ENCODE peak calls at places on chromosomes 3 and 15, in six cellular contexts. S is GM03348; J is stimulated activated naive CD4-positive, alpha-beta T cell; P is astrocyte of the hippocampus; O is brain microvascular endothelial cell; E is left cardiac atrium. W is an unnamed sample.

GRCh38 chr3:11641683-11642407 is 1.9 kb downstream of the VGLL4 start:
- DNase-seq in E (no peak), P (peak; percentile 65), O (no peak), J (peak; percentile 62), S (peak; percentile 52), W (peak; percentile 42)

GRCh38 chr3:37024092-37024491 is 30.8 kb downstream of the MLH1 start:
- DNase-seq in P (no peak), E (no peak), S (peak; percentile 16), J (no peak), O (no peak), W (no peak)

GRCh38 chr3:80733522-80734176 is 965.9 kb upstream of the ROBO1 start:
- DNase-seq in E (no peak), O (peak; percentile 94), S (peak; percentile 1), J (no peak), P (peak; percentile 85), W (peak; percentile 75)

GRCh38 chr3:179969525-179969924 is 67.2 kb downstream of the PEX5L start:
- DNase-seq in S (peak; percentile 21), J (no peak), O (peak; percentile 6), P (no peak), E (no peak), W (no peak)

GRCh38 chr3:64612916-64613526 is 74.8 kb downstream of the ADAMTS9 start:
- DNase-seq in P (peak; percentile 14), O (peak; percentile 3), S (no peak), E (no peak), J (no peak), W (no peak)

GRCh38 chr15:64158363-64159134 is 4.3 kb downstream of the PPIB start:
- DNase-seq in S (no peak), E (peak; percentile 47), J (no peak), O (no peak), P (no peak), W (no peak)

GRCh38 chr3:54988302-54989022 is 60.6 kb upstream of the LRTM1 start:
- DNase-seq in J (no peak), E (peak; percentile 67), O (peak; percentile 67), S (peak; percentile 67), P (peak; percentile 60), W (peak; percentile 47)

GRCh38 chr3:111691293-111691909 is 96.3 kb upstream of the ZBED2 start:
- DNase-seq in J (peak; percentile 33), P (peak; percentile 70), S (peak; percentile 62), O (no peak), E (no peak), W (peak; percentile 36)

GRCh38 chr3:105274958-105275357 is 91.8 kb upstream of the ALCAM start:
- DNase-seq in E (no peak), J (no peak), O (peak; percentile 67), P (peak; percentile 58), S (peak; percentile 20), W (peak; percentile 52)

GRCh38 chr3:184255291-184256039 is 5.9 kb downstream of the CAMK2N2 start:
- DNase-seq in E (no peak), P (no peak), O (no peak), J (no peak), S (no peak), W (no peak)

GRCh38 chr15:64599716-64600115 is 139.3 kb downstream of the ZNF609 start:
- DNase-seq in E (no peak), J (no peak), P (peak; percentile 64), O (no peak), S (no peak), W (no peak)

GRCh38 chr15:30882861-30883433 is 20.8 kb upstream of the FAN1 start:
- DNase-seq in E (no peak), J (no peak), O (no peak), P (no peak), S (no peak), W (no peak)

GRCh38 chr15:68630836-68631235 is 52.0 kb downstream of the CORO2B start:
- DNase-seq in O (no peak), S (no peak), P (no peak), J (no peak), E (no peak), W (no peak)

GRCh38 chr3:102530443-102531195 is 95.8 kb downstream of the ZPLD1 start:
- DNase-seq in P (peak; percentile 18), E (no peak), J (no peak), S (no peak), O (peak; percentile 7), W (peak; percentile 20)

GRCh38 chr3:105780114-105780513 is 88.7 kb downstream of the CBLB start:
- DNase-seq in P (no peak), J (no peak), E (no peak), S (peak; percentile 46), O (no peak), W (no peak)

GRCh38 chr3:128922804-128923459 is 43.5 kb downstream of the ACAD9 start:
- DNase-seq in O (no peak), J (peak; percentile 69), S (no peak), E (no peak), P (no peak), W (no peak)

GRCh38 chr3:105145516-105145915 is 221.2 kb upstream of the ALCAM start:
- DNase-seq in P (no peak), J (no peak), S (no peak), O (no peak), E (no peak), W (no peak)

GRCh38 chr3:53030864-53031445 is 14.9 kb downstream of the SFMBT1 start:
- DNase-seq in S (no peak), J (peak; percentile 50), E (no peak), P (no peak), O (no peak), W (no peak)

GRCh38 chr3:105747056-105747455 is 121.8 kb downstream of the CBLB start:
- DNase-seq in J (no peak), P (peak; percentile 60), O (peak; percentile 62), S (peak; percentile 60), E (no peak), W (peak; percentile 61)

GRCh38 chr3:108589081-108589997 is at the start of the genes CIP2A and DZIP3:
- DNase-seq in E (peak; percentile 89), O (peak; percentile 91), P (peak; percentile 98), S (peak; percentile 92), J (peak; percentile 93), W (peak; percentile 97)

GRCh38 chr3:171753665-171754408 is 56.4 kb downstream of the PLD1 start:
- DNase-seq in S (peak; percentile 37), O (peak; percentile 73), P (peak; percentile 67), J (no peak), E (no peak), W (peak; percentile 12)

GRCh38 chr3:171704002-171704401 is 106.3 kb downstream of the PLD1 start:
- DNase-seq in J (no peak), P (peak; percentile 41), E (no peak), O (peak; percentile 37), S (peak; percentile 45), W (no peak)

GRCh38 chr3:98817546-98817945 is 54.4 kb downstream of the ST3GAL6 start:
- DNase-seq in J (peak; percentile 52), P (peak; percentile 68), E (no peak), O (no peak), S (peak; percentile 70), W (no peak)

GRCh38 chr3:149383703-149384102 is 6.3 kb upstream of the TM4SF1 start:
- DNase-seq in J (no peak), P (no peak), E (no peak), O (no peak), S (no peak), W (no peak)

GRCh38 chr3:131470377-131470776 is 32.4 kb downstream of the MRPL3 start:
- DNase-seq in J (no peak), O (no peak), E (no peak), P (no peak), S (no peak), W (no peak)

GRCh38 chr15:39127151-39127815 is 453.6 kb upstream of the THBS1 start:
- DNase-seq in S (peak; percentile 49), O (no peak), P (peak; percentile 57), E (no peak), J (no peak), W (peak; percentile 53)

GRCh38 chr3:161163297-161163696 is 57.8 kb upstream of the NMD3 start:
- DNase-seq in S (peak; percentile 47), O (peak; percentile 99), P (peak; percentile 95), E (no peak), J (no peak), W (peak; percentile 98)

GRCh38 chr3:11389570-11390268 is 117.5 kb downstream of the ATG7 start:
- DNase-seq in O (no peak), J (no peak), P (no peak), E (no peak), S (peak; percentile 61), W (no peak)

GRCh38 chr3:193997228-193998192 is 138.4 kb upstream of the HES1 start:
- DNase-seq in P (no peak), E (no peak), S (no peak), J (no peak), O (no peak), W (no peak)

GRCh38 chr15:51341366-51342248 is at the start of gene GLDN:
- DNase-seq in E (peak; percentile 39), J (no peak), P (peak; percentile 57), O (no peak), S (peak; percentile 51), W (no peak)

GRCh38 chr15:22880981-22881738 is 42.7 kb downstream of the NIPA2 start:
- DNase-seq in P (no peak), E (no peak), O (no peak), S (no peak), J (no peak), W (no peak)

GRCh38 chr15:22845289-22845900 is 6.9 kb downstream of the NIPA2 start:
- DNase-seq in P (peak; percentile 66), S (no peak), J (no peak), O (no peak), E (no peak), W (no peak)

GRCh38 chr3:43353923-43354670 is 67.8 kb downstream of the SNRK start:
- DNase-seq in O (no peak), E (no peak), P (no peak), S (no peak), J (no peak), W (no peak)

GRCh38 chr15:68554716-68555347 is 24.0 kb upstream of the CORO2B start:
- DNase-seq in E (no peak), O (no peak), S (no peak), J (no peak), P (no peak), W (no peak)

GRCh38 chr3:147656023-147656422 is 246.9 kb downstream of the ZIC1 start:
- DNase-seq in P (peak; percentile 71), S (peak; percentile 6), J (no peak), E (no peak), O (peak; percentile 10), W (peak; percentile 17)

GRCh38 chr3:169664034-169664820 is 715 bp upstream of the MECOM start:
- DNase-seq in E (peak; percentile 31), J (peak; percentile 17), P (peak; percentile 16), S (no peak), O (no peak), W (no peak)

GRCh38 chr3:9196009-9196408 is 53.4 kb downstream of the SRGAP3 start:
- DNase-seq in E (no peak), P (peak; percentile 23), J (no peak), O (no peak), S (no peak), W (no peak)